ENCODE peak calls at places on chromosome 17, in four cellular contexts. U is GM10248, V is body of pancreas, G is endothelial cell. C is an unnamed sample.

GRCh38 chr17:46818929-46819859 is 702 bp upstream of the WNT3 start:
- DNase-seq in U (peak; percentile 53), V (no peak), G (peak; percentile 59), C (no peak)

GRCh38 chr17:76550712-76551615 is 11.1 kb downstream of the PRCD start:
- DNase-seq in V (peak; percentile 38), U (no peak), G (no peak), C (peak; percentile 84)

GRCh38 chr17:836154-836553 is 54.0 kb downstream of the MRM3 start:
- DNase-seq in U (no peak), G (no peak), V (peak; percentile 9), C (no peak)

GRCh38 chr17:68606451-68607307 is 5.5 kb upstream of the FAM20A start:
- DNase-seq in U (no peak), G (no peak), V (no peak), C (no peak)

GRCh38 chr17:2238432-2239169 is 65.0 kb downstream of the SMG6 start:
- DNase-seq in U (peak; percentile 68), V (peak; percentile 7), G (no peak), C (no peak)

GRCh38 chr17:60154616-60155426 is 5.0 kb downstream of the CA4 start:
- DNase-seq in G (no peak), U (no peak), V (peak; percentile 34), C (peak; percentile 79)

GRCh38 chr17:17768415-17769088 is 68.2 kb downstream of the SREBF1 start:
- DNase-seq in G (no peak), U (no peak), V (no peak), C (peak; percentile 18)

GRCh38 chr17:32970281-32970680 is 21.4 kb upstream of the SPACA3 start:
- DNase-seq in G (no peak), U (no peak), V (peak; percentile 50), C (no peak)

GRCh38 chr17:4899341-4900230 is at the start of gene C17orf107:
- DNase-seq in U (peak; percentile 93), G (peak; percentile 73), V (peak; percentile 91), C (no peak)

GRCh38 chr17:73011016-73011486 is 81.4 kb downstream of the SLC39A11 start:
- DNase-seq in G (peak; percentile 5), U (no peak), V (no peak), C (no peak)

GRCh38 chr17:2054262-2054739 is 602 bp upstream of the HIC1 start:
- DNase-seq in V (no peak), G (no peak), U (no peak), C (peak; percentile 42)

GRCh38 chr17:83189013-83189672 is 109.7 kb downstream of the METRNL start:
- DNase-seq in U (no peak), G (no peak), V (peak; percentile 1), C (no peak)

GRCh38 chr17:81329279-81329926 is 34.3 kb upstream of the SLC38A10 start:
- DNase-seq in U (peak; percentile 55), V (peak; percentile 84), G (no peak), C (peak; percentile 99)

GRCh38 chr17:44367219-44367618 is 3.6 kb upstream of the FAM171A2 start:
- DNase-seq in U (no peak), V (no peak), G (no peak), C (no peak)

GRCh38 chr17:81513669-81514484 is 1.3 kb upstream of the ACTG1 start:
- DNase-seq in U (no peak), G (peak; percentile 75), V (peak; percentile 80), C (peak; percentile 81)

GRCh38 chr17:75654176-75654575 is 12.8 kb downstream of the RECQL5 start:
- DNase-seq in G (no peak), U (no peak), V (no peak), C (peak; percentile 20)

GRCh38 chr17:13030459-13031305 is 12.9 kb upstream of the ELAC2 start:
- DNase-seq in V (peak; percentile 22), U (peak; percentile 42), G (peak; percentile 59), C (peak; percentile 66)

GRCh38 chr17:57574040-57574513 is 171.0 kb downstream of the CCDC182 start:
- DNase-seq in U (no peak), V (peak; percentile 10), G (no peak), C (peak; percentile 49)

GRCh38 chr17:3647769-3648540 is 11.4 kb downstream of the CTNS start:
- DNase-seq in G (peak; percentile 73), V (peak; percentile 70), U (peak; percentile 66), C (peak; percentile 58)

GRCh38 chr17:29241015-29241963 is 5.4 kb upstream of the CRYBA1 start:
- DNase-seq in V (peak; percentile 50), G (no peak), U (no peak), C (peak; percentile 97)

GRCh38 chr17:4940625-4941021 is 555 bp downstream of the RNF167 start:
- DNase-seq in G (peak; percentile 39), V (no peak), U (no peak), C (no peak)

GRCh38 chr17:15398291-15398690 is 56.9 kb upstream of the TEKT3 start:
- DNase-seq in G (no peak), U (no peak), V (peak; percentile 30), C (peak; percentile 71)

GRCh38 chr17:2874211-2874686 is 78.0 kb downstream of the RAP1GAP2 start:
- DNase-seq in U (no peak), V (peak; percentile 83), G (no peak), C (no peak)

GRCh38 chr17:32487460-32488176 is 825 bp downstream of the CDK5R1 start:
- DNase-seq in G (no peak), V (no peak), U (peak; percentile 59), C (no peak)

GRCh38 chr17:28372203-28372944 is 880 bp downstream of the SARM1 start:
- DNase-seq in V (no peak), G (no peak), U (peak; percentile 45), C (no peak)

GRCh38 chr17:9002610-9003354 is 18.5 kb upstream of the NTN1 start:
- DNase-seq in V (no peak), G (peak; percentile 66), U (peak; percentile 66), C (no peak)

DNA sequence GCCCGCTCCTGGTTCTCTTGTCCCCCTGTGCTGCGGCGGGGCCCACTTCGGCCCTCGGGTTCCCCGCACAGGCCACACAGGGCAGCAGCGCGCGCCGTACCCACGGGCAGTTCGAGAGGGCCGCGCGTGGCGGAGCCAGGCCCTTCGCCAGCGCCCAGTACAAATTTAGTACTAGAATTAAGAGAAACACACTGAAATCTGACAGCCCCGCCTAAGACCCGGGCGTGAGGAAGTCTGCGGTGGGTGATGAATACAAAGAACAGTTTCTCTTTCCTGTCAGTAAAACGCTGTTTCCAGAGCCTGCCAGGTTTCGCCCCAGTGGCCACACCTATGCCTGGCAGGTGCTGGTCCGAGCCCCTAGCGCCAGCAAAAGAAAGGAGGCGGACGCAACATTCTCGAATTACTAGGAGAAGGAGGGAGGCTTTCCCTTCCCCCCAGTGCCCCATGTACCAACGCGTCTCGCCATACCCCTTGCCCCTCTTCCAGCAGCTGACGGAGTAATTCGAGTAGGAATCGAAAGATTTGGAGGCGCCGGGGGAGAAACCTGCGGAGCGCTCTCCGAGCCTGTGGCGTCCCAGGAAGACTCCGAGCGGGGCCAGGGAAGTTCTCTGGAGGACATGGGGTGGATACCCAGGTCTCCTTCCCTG is 591 bp upstream of the SLFN5 start:
- DNase-seq in U (peak; percentile 87), G (peak; percentile 37), V (peak; percentile 91), C (peak; percentile 93)
- TF ChIP-seq CTCF in U (peak; percentile 34), G (no peak), V (peak; percentile 92), C (peak; percentile 18)

GRCh38 chr17:45812102-45812501 is 28.0 kb downstream of the CRHR1 start:
- DNase-seq in V (no peak), U (no peak), G (no peak), C (peak; percentile 30)
- TF ChIP-seq CTCF in V (no peak), U (no peak), G (no peak), C (peak; percentile 20)

GRCh38 chr17:7614422-7615264 is at the start of gene FXR2:
- DNase-seq in U (peak; percentile 99), G (peak; percentile 99), V (peak; percentile 100), C (peak; percentile 99)
- TF ChIP-seq CTCF in U (peak; percentile 57), G (peak; percentile 49), V (peak; percentile 88), C (peak; percentile 37)

GRCh38 chr17:41528959-41529353 is 848 bp upstream of the KRT19 start:
- DNase-seq in U (no peak), V (no peak), G (no peak), C (no peak)

GRCh38 chr17:41529491-41529915 is 1.4 kb upstream of the KRT19 start:
- DNase-seq in V (no peak), U (no peak), G (no peak), C (no peak)

GRCh38 chr17:41530062-41531048 is 2.2 kb upstream of the KRT19 start:
- DNase-seq in U (no peak), G (no peak), V (no peak), C (peak; percentile 62)

GRCh38 chr17:41524261-41524660 is 3.8 kb downstream of the KRT19 start:
- DNase-seq in G (no peak), V (no peak), U (no peak), C (no peak)

DNA sequence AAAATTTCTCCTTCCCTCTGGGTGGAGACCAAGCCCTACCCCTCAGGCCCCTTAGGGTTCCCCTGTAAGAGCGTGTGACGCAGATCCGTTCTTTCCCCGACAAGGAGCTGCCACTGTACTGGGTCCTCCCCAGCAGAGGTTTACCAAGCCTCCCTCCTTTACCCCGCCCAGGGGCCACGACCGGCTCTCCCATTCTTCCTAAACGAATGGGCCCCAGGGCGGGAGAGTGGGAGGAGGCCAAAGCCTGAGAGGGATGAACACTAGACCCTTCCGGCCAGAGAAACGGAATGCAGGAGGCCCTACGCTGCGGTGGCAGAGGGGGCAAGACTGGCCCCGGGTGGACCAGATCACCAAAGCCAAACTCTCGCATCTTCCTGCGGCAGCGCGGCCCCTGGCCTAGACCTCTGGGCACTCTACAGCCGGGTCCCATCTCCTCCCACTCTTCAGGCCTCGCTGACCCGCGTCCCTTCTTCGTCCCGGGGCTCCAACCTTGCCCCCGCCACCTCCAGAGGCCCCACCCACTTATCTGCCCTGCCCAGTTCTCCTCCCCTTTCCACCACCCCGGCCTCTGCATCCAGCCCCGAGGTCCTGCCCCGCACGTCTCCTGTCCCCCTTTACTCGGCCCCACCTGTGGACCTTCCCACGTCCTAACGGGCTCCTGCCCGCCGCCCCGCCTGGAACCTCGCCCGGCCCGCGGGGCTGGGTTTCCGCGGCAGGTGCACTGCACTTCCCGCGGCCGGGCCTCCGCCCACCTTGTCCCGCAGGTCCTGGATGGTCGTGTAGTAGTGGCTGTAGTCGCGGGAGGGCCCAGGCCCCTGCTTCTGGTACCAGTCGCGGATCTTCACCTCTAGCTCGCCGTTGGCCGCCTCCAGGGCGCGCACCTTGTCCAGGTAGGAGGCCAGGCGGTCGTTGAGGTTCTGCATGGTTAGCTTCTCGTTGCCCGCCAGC is 758 bp downstream of the KRT19 start:
- DNase-seq in G (no peak), U (no peak), V (peak; percentile 34), C (no peak)
- TF ChIP-seq CTCF in G (no peak), U (no peak), V (no peak), C (no peak)

GRCh38 chr17:70604854-70605253 is 435.5 kb downstream of the KCNJ2 start:
- DNase-seq in V (no peak), U (no peak), G (no peak), C (no peak)
- TF ChIP-seq CTCF in V (no peak), U (no peak), G (no peak), C (no peak)

DNA sequence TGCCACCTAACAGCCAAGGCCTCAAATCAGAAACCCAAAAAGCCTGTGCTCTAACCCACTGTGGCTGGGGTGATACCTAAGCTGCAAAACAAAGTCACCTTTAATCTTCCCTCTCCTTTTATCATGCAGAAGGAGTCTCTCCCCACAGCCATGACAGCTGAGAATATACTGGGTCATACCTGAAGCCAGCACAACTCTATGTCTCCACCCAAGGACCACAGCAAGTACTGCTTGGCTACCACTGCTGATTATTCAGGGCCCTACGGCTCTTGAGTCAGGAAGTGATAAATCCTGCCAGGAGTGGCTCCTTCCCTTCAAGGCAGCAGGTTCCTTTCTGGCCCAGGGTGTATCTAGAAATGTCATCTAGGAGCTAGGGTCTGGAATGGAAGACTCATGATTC is 151.5 kb upstream of the TOM1L1 start:
- DNase-seq in G (no peak), U (no peak), V (no peak), C (no peak)
- TF ChIP-seq CTCF in G (no peak), U (no peak), V (no peak), C (no peak)

C was measured in MCF 10A.